ENCODE peak calls at places on chromosomes 7 and 10, in seven cellular contexts. One of them, this sample, is unnamed.

GRCh38 chr7:31811650-31812461 is 124.8 kb downstream of the PPP1R17 start:
- DNase-seq in HCT116: no peak
- DNase-seq in HepG2: no peak
- DNase-seq in H1: no peak
- DNase-seq in SK-N-SH: no peak
- DNase-seq in K562: no peak
- DNase-seq in GM12878: peak; percentile 58
- DNase-seq in this sample: no peak

GRCh38 chr10:1287493-1288480 is 231.6 kb downstream of the WDR37 start:
- DNase-seq in HCT116: no peak
- DNase-seq in HepG2: no peak
- DNase-seq in H1: no peak
- DNase-seq in SK-N-SH: peak; percentile 52
- DNase-seq in K562: no peak
- DNase-seq in GM12878: no peak
- DNase-seq in this sample: no peak

GRCh38 chr7:2403718-2404648 is 572 bp downstream of the CHST12 start:
- DNase-seq in HCT116: no peak
- DNase-seq in HepG2: no peak
- DNase-seq in H1: no peak
- DNase-seq in SK-N-SH: peak; percentile 84
- DNase-seq in K562: peak; percentile 74
- DNase-seq in GM12878: no peak
- DNase-seq in this sample: peak; percentile 46

GRCh38 chr7:24102988-24103387 is 181.0 kb upstream of the NPY start:
- DNase-seq in HCT116: no peak
- DNase-seq in HepG2: no peak
- DNase-seq in H1: no peak
- DNase-seq in SK-N-SH: no peak
- DNase-seq in K562: no peak
- DNase-seq in GM12878: no peak
- DNase-seq in this sample: no peak

GRCh38 chr7:44477063-44477830 is 13.2 kb downstream of the NUDCD3 start:
- DNase-seq in HCT116: peak; percentile 40
- DNase-seq in HepG2: peak; percentile 71
- DNase-seq in H1: peak; percentile 65
- DNase-seq in SK-N-SH: peak; percentile 72
- DNase-seq in K562: peak; percentile 74
- DNase-seq in GM12878: peak; percentile 46
- DNase-seq in this sample: peak; percentile 63

GRCh38 chr7:48110868-48111267 is 21.8 kb downstream of the UPP1 start:
- DNase-seq in HCT116: no peak
- DNase-seq in HepG2: no peak
- DNase-seq in H1: no peak
- DNase-seq in SK-N-SH: no peak
- DNase-seq in K562: no peak
- DNase-seq in GM12878: no peak
- DNase-seq in this sample: no peak

GRCh38 chr7:26090927-26091519 is 61.0 kb upstream of the NFE2L3 start:
- DNase-seq in HCT116: peak; percentile 59
- DNase-seq in HepG2: peak; percentile 54
- DNase-seq in H1: no peak
- DNase-seq in SK-N-SH: peak; percentile 80
- DNase-seq in K562: peak; percentile 29
- DNase-seq in GM12878: peak; percentile 30
- DNase-seq in this sample: peak; percentile 78

GRCh38 chr10:76111986-76112825 is 680.8 kb downstream of the LRMDA start:
- DNase-seq in HCT116: no peak
- DNase-seq in HepG2: no peak
- DNase-seq in H1: peak; percentile 73
- DNase-seq in SK-N-SH: peak; percentile 82
- DNase-seq in K562: peak; percentile 17
- DNase-seq in GM12878: no peak
- DNase-seq in this sample: no peak

GRCh38 chr10:21509391-21510217 is 15.9 kb downstream of the SKIDA1 start:
- DNase-seq in HCT116: no peak
- DNase-seq in HepG2: no peak
- DNase-seq in H1: peak; percentile 75
- DNase-seq in SK-N-SH: no peak
- DNase-seq in K562: no peak
- DNase-seq in GM12878: no peak
- DNase-seq in this sample: no peak

GRCh38 chr10:132142396-132143161 is 44.2 kb upstream of the DPYSL4 start:
- DNase-seq in HCT116: no peak
- DNase-seq in HepG2: no peak
- DNase-seq in H1: peak; percentile 86
- DNase-seq in SK-N-SH: peak; percentile 95
- DNase-seq in K562: peak; percentile 77
- DNase-seq in GM12878: no peak
- DNase-seq in this sample: peak; percentile 30

GRCh38 chr10:133090101-133090500 is 2.4 kb downstream of the ADGRA1 start:
- DNase-seq in HCT116: no peak
- DNase-seq in HepG2: no peak
- DNase-seq in H1: no peak
- DNase-seq in SK-N-SH: no peak
- DNase-seq in K562: no peak
- DNase-seq in GM12878: no peak
- DNase-seq in this sample: no peak

GRCh38 chr7:155190608-155191536 is 106.8 kb upstream of the INSIG1 start:
- DNase-seq in HCT116: no peak
- DNase-seq in HepG2: no peak
- DNase-seq in H1: peak; percentile 95
- DNase-seq in SK-N-SH: peak; percentile 94
- DNase-seq in K562: peak; percentile 91
- DNase-seq in GM12878: no peak
- DNase-seq in this sample: peak; percentile 23

GRCh38 chr10:127148066-127148932 is 48.1 kb downstream of the INSYN2A start:
- DNase-seq in HCT116: peak; percentile 80
- DNase-seq in HepG2: no peak
- DNase-seq in H1: no peak
- DNase-seq in SK-N-SH: no peak
- DNase-seq in K562: no peak
- DNase-seq in GM12878: no peak
- DNase-seq in this sample: no peak

GRCh38 chr10:122264442-122264841 is 6.7 kb upstream of the BTBD16 start:
- DNase-seq in HCT116: no peak
- DNase-seq in HepG2: peak; percentile 20
- DNase-seq in H1: no peak
- DNase-seq in SK-N-SH: no peak
- DNase-seq in K562: no peak
- DNase-seq in GM12878: no peak
- DNase-seq in this sample: no peak

GRCh38 chr10:1737222-1738061 is at the start of gene ADARB2:
- DNase-seq in HCT116: no peak
- DNase-seq in HepG2: no peak
- DNase-seq in H1: peak; percentile 85
- DNase-seq in SK-N-SH: peak; percentile 89
- DNase-seq in K562: no peak
- DNase-seq in GM12878: peak; percentile 53
- DNase-seq in this sample: peak; percentile 77

GRCh38 chr10:114938818-114939193 is 811 bp downstream of the TRUB1 start:
- DNase-seq in HCT116: no peak
- DNase-seq in HepG2: no peak
- DNase-seq in H1: no peak
- DNase-seq in SK-N-SH: no peak
- DNase-seq in K562: no peak
- DNase-seq in GM12878: no peak
- DNase-seq in this sample: no peak
- TF ChIP-seq JUND in HCT116: no peak
- TF ChIP-seq JUND in HepG2: no peak
- TF ChIP-seq JUND in H1: no peak
- TF ChIP-seq JUND in SK-N-SH: no peak
- TF ChIP-seq JUND in K562: no peak
- TF ChIP-seq JUND in GM12878: no peak
- TF ChIP-seq JUND in this sample: no peak

DNA sequence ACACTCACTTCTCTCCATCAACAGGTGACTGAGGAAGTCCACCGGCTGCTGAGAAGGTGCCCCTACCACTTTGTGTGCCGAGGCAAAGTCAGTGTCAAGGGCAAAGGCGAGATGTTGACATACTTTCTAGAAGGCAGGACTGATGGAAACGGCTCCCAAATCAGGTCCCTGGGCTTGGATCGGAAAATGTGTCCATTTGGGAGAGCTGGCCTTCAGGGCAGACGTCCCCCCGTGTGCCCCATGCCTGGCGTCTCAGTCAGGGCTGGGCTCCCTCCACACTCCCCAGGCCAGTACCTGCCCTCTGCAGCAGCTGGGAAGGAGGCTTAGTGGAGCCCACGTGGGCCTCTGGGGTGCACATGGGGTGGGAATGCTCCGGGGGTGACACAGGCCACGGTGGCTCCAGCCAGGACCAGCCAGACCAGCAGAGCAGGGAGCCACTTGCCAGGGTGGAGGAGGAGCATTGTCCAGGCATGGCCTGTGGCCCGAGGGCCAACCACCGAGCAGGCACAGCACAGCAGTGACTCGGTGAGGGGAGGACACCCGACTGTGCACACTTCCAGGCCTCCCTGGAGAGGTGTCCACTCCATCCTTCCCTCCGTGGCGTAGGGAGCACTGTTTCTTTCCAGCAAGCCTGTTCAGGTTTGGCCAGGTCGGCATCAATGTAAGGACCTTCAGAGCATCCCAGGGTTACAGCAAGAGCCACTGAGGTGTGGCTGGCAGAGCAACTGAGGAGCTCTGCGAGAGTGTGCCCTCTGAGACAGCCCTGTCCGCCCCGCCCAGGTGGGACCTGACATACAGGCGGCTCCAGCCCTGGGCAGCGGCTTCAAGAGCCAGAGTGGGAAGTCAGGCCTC is 139.7 kb downstream of the ADCY1 start:
- DNase-seq in HCT116: no peak
- DNase-seq in HepG2: no peak
- DNase-seq in H1: no peak
- DNase-seq in SK-N-SH: no peak
- DNase-seq in K562: no peak
- DNase-seq in GM12878: no peak
- DNase-seq in this sample: peak; percentile 26
- TF ChIP-seq JUND in HCT116: no peak
- TF ChIP-seq JUND in HepG2: no peak
- TF ChIP-seq JUND in H1: no peak
- TF ChIP-seq JUND in SK-N-SH: no peak
- TF ChIP-seq JUND in K562: no peak
- TF ChIP-seq JUND in GM12878: no peak
- TF ChIP-seq JUND in this sample: no peak

GRCh38 chr10:4099202-4099601 is 314.2 kb upstream of the KLF6 start:
- DNase-seq in HCT116: no peak
- DNase-seq in HepG2: no peak
- DNase-seq in H1: no peak
- DNase-seq in SK-N-SH: no peak
- DNase-seq in K562: no peak
- DNase-seq in GM12878: no peak
- DNase-seq in this sample: no peak
- TF ChIP-seq JUND in HCT116: no peak
- TF ChIP-seq JUND in HepG2: no peak
- TF ChIP-seq JUND in H1: no peak
- TF ChIP-seq JUND in SK-N-SH: no peak
- TF ChIP-seq JUND in K562: no peak
- TF ChIP-seq JUND in GM12878: no peak
- TF ChIP-seq JUND in this sample: no peak

GRCh38 chr10:32980558-32981468 is 22.8 kb upstream of the ITGB1 start:
- DNase-seq in HCT116: peak; percentile 96
- DNase-seq in HepG2: peak; percentile 87
- DNase-seq in H1: peak; percentile 85
- DNase-seq in SK-N-SH: peak; percentile 81
- DNase-seq in K562: peak; percentile 74
- DNase-seq in GM12878: no peak
- DNase-seq in this sample: peak; percentile 76

GRCh38 chr10:32980242-32980557 is 22.2 kb upstream of the ITGB1 start:
- DNase-seq in HCT116: no peak
- DNase-seq in HepG2: no peak
- DNase-seq in H1: no peak
- DNase-seq in SK-N-SH: no peak
- DNase-seq in K562: no peak
- DNase-seq in GM12878: no peak
- DNase-seq in this sample: no peak

GRCh38 chr10:32982911-32983310 is 24.9 kb upstream of the ITGB1 start:
- DNase-seq in HCT116: no peak
- DNase-seq in HepG2: no peak
- DNase-seq in H1: no peak
- DNase-seq in SK-N-SH: no peak
- DNase-seq in K562: no peak
- DNase-seq in GM12878: no peak
- DNase-seq in this sample: no peak

GRCh38 chr10:32982293-32982709 is 24.3 kb upstream of the ITGB1 start:
- DNase-seq in HCT116: no peak
- DNase-seq in HepG2: no peak
- DNase-seq in H1: no peak
- DNase-seq in SK-N-SH: no peak
- DNase-seq in K562: no peak
- DNase-seq in GM12878: no peak
- DNase-seq in this sample: no peak

DNA sequence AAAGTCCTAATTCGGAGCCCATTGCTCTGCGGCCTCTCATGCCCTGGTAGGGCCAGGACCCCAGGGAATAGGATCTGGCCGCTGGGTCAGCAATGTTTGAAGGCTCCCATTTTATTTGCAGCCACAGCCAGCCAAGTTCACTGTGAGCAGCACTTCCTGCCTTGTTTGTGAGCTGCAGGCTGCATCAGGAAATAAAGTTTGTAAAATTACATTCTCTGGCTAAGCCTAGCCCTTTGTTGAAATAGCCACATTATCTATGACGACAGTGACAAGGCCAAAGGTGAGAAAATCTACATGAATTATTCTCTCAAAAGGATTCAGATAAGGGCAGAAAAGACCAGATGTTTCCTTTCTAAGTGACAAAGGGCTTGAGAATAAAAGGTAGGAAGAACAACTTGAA is 23.7 kb upstream of the ITGB1 start:
- DNase-seq in HCT116: no peak
- DNase-seq in HepG2: no peak
- DNase-seq in H1: no peak
- DNase-seq in SK-N-SH: no peak
- DNase-seq in K562: no peak
- DNase-seq in GM12878: no peak
- DNase-seq in this sample: no peak
- TF ChIP-seq JUND in HCT116: no peak
- TF ChIP-seq JUND in HepG2: no peak
- TF ChIP-seq JUND in H1: no peak
- TF ChIP-seq JUND in SK-N-SH: no peak
- TF ChIP-seq JUND in K562: no peak
- TF ChIP-seq JUND in GM12878: no peak
- TF ChIP-seq JUND in this sample: no peak

DNA sequence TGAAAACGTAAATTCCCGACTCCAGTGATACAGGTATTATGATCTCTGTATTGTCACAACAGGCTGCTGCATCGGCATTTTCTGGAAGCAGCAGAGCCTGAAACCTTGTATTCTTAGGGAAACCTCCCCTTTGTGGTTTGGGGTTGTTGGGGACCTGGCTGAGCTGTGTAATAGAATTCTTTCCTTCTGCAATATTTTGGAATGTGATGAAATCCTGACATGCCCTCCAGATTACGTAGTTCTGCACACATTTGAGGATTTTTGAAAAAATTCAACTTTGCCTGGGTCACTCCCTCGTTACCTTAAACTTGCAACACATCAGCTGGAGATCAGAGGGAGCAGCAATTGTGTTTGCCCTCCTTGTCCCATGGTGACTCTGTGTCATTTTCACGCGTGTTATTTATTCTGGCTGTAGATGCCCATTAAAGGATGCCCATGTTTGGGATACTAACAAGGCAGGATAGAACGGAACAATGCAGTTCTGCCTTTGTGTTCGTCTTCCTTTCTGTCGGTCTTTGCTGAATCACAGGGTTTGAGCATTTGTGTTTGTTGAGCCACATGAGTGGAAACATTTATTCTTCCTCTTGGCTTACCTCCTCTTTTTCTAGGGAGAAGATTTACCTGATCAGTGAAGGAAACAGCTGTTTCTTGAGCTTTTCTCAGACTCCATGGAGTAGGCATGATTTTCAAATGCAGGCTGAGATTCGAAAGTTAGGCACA is 181.7 kb downstream of the TCF7L2 start:
- DNase-seq in HCT116: no peak
- DNase-seq in HepG2: peak; percentile 58
- DNase-seq in H1: no peak
- DNase-seq in SK-N-SH: no peak
- DNase-seq in K562: no peak
- DNase-seq in GM12878: no peak
- DNase-seq in this sample: no peak
- TF ChIP-seq JUND in HCT116: no peak
- TF ChIP-seq JUND in HepG2: no peak
- TF ChIP-seq JUND in H1: no peak
- TF ChIP-seq JUND in SK-N-SH: no peak
- TF ChIP-seq JUND in K562: no peak
- TF ChIP-seq JUND in GM12878: no peak
- TF ChIP-seq JUND in this sample: no peak

This sample was measured in T47D.